ENCODE peak calls at places on chromosome 10, in six cellular contexts. I, F, C, Y, D and B are unnamed samples.

GRCh38 chr10:71285180-71285545 is 33.9 kb upstream of the SLC29A3 start:
- DNase-seq in I (peak; percentile 62), F (no peak), C (no peak), Y (peak; percentile 26), D (peak; percentile 23), B (no peak)

GRCh38 chr10:86535057-86535882 is 13.7 kb upstream of the WAPL start:
- DNase-seq in I (peak; percentile 95), F (peak; percentile 51), C (peak; percentile 91), Y (peak; percentile 41), D (peak; percentile 31), B (no peak)

GRCh38 chr10:2619472-2619871 is 447.9 kb upstream of the PFKP start:
- DNase-seq in I (no peak), F (no peak), C (no peak), Y (no peak), D (no peak), B (no peak)

GRCh38 chr10:126940670-126941069 is 35.4 kb downstream of the DOCK1 start:
- DNase-seq in I (no peak), F (no peak), C (no peak), Y (no peak), D (no peak), B (no peak)

GRCh38 chr10:50216894-50217293 is 34.4 kb downstream of the ASAH2 start:
- DNase-seq in I (no peak), F (no peak), C (no peak), Y (no peak), D (no peak), B (no peak)

GRCh38 chr10:132851451-132851850 is 65.5 kb upstream of the NKX6-2 start:
- DNase-seq in I (no peak), F (no peak), C (no peak), Y (no peak), D (no peak), B (no peak)

GRCh38 chr10:132297521-132297920 is 10.2 kb downstream of the STK32C start:
- DNase-seq in I (no peak), F (no peak), C (no peak), Y (no peak), D (no peak), B (no peak)

GRCh38 chr10:106931159-106931852 is 233.2 kb downstream of the SORCS1 start:
- DNase-seq in I (no peak), F (peak; percentile 24), C (no peak), Y (no peak), D (peak; percentile 11), B (no peak)

GRCh38 chr10:101130984-101131961 is at the start of gene TLX1:
- DNase-seq in I (peak; percentile 70), F (no peak), C (no peak), Y (peak; percentile 23), D (no peak), B (no peak)

GRCh38 chr10:45403151-45403550 is 29.1 kb downstream of the ALOX5 start:
- DNase-seq in I (no peak), F (no peak), C (no peak), Y (no peak), D (no peak), B (no peak)

GRCh38 chr10:93080350-93081046 is 6.8 kb downstream of the CYP26A1 start:
- DNase-seq in I (peak; percentile 58), F (no peak), C (peak; percentile 60), Y (no peak), D (peak; percentile 54), B (no peak)

GRCh38 chr10:133159611-133159949 is 439 bp upstream of the KNDC1 start:
- DNase-seq in I (no peak), F (no peak), C (no peak), Y (no peak), D (no peak), B (peak; percentile 20)

GRCh38 chr10:30420266-30420665 is 13.7 kb upstream of the MAP3K8 start:
- DNase-seq in I (no peak), F (no peak), C (no peak), Y (peak; percentile 46), D (no peak), B (no peak)

GRCh38 chr10:118925404-118925803 is 104.1 kb upstream of the NANOS1 start:
- DNase-seq in I (no peak), F (no peak), C (no peak), Y (no peak), D (no peak), B (no peak)

GRCh38 chr10:510415-510881 is 179.0 kb downstream of the DIP2C start:
- DNase-seq in I (no peak), F (no peak), C (no peak), Y (no peak), D (no peak), B (no peak)

GRCh38 chr10:23191764-23192395 is at the start of gene PTF1A:
- DNase-seq in I (peak; percentile 88), F (no peak), C (no peak), Y (no peak), D (no peak), B (no peak)

GRCh38 chr10:45444976-45445898 is 71.2 kb downstream of the ALOX5 start:
- DNase-seq in I (peak; percentile 90), F (no peak), C (no peak), Y (no peak), D (no peak), B (no peak)

GRCh38 chr10:1056326-1057105 is at the start of gene WDR37:
- DNase-seq in I (peak; percentile 87), F (peak; percentile 82), C (peak; percentile 88), Y (peak; percentile 94), D (peak; percentile 77), B (peak; percentile 81)

GRCh38 chr10:2813277-2813676 is 254.1 kb upstream of the PFKP start:
- DNase-seq in I (no peak), F (no peak), C (no peak), Y (no peak), D (no peak), B (no peak)

GRCh38 chr10:43785252-43785651 is 136.6 kb upstream of the ZNF32 start:
- DNase-seq in I (peak; percentile 52), F (no peak), C (no peak), Y (no peak), D (no peak), B (no peak)
- TF ChIP-seq CTCF in I (peak; percentile 66), F (no peak), C (peak; percentile 11), Y (no peak), D (no peak), B (no peak)

DNA sequence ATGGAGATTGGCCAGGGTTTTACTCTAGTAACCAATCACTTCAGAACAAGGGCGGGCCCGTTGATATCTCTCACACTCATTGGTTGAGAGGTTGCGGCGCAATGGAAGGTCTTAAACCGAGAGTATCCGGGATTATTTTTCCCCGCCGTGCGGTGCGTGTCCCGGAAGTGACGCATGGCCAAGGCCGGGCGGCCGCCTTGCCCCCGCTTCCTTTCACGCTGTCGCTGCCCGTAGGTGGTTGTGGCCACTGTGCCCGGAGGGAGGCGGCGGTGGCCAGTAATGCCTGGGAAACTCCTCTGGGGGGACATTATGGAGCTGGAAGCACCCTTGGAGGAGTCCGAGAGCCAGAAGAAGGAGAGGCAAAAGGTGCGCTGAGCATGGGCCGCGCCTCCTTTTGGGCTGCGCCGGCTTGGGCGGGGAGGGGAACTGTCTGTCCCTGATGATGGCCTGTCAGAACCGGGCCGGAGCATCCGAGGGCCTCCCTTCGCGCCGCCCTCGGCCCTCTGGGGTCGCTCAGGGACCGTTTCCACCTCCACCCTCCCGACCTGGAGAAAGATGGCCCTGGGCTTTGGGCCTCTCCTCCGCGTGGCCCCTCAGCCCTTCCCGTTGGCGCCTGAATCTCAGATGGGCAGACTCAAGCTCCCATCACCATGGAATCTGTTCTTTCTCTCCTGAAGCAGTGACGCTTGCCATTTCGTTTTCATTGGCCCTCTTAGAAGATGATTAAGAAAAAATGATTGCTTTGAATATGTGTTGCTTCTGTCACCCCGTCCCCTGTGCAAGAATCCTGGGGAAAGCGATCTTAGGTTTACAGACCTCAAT is at the start of gene DDX50:
- DNase-seq in I (peak; percentile 98), F (peak; percentile 99), C (peak; percentile 97), Y (peak; percentile 92), D (peak; percentile 99), B (peak; percentile 97)
- TF ChIP-seq CTCF in I (peak; percentile 47), F (peak; percentile 51), C (peak; percentile 29), Y (no peak), D (peak; percentile 12), B (no peak)

GRCh38 chr10:77586719-77587423 is 50.7 kb downstream of the KCNMA1 start:
- DNase-seq in I (no peak), F (peak; percentile 79), C (peak; percentile 70), Y (no peak), D (peak; percentile 27), B (no peak)
- TF ChIP-seq CTCF in I (no peak), F (peak; percentile 14), C (no peak), Y (no peak), D (no peak), B (no peak)

GRCh38 chr10:124728071-124728829 is 15.9 kb downstream of the FAM53B start:
- DNase-seq in I (no peak), F (no peak), C (no peak), Y (peak; percentile 23), D (no peak), B (no peak)
- TF ChIP-seq CTCF in I (no peak), F (no peak), C (no peak), Y (no peak), D (no peak), B (no peak)

GRCh38 chr10:84739641-84740040 is 411.3 kb downstream of the CCSER2 start:
- DNase-seq in I (no peak), F (no peak), C (no peak), Y (no peak), D (no peak), B (no peak)

GRCh38 chr10:84743483-84743882 is 415.1 kb downstream of the CCSER2 start:
- DNase-seq in I (no peak), F (no peak), C (no peak), Y (no peak), D (no peak), B (no peak)
- TF ChIP-seq CTCF in I (no peak), F (no peak), C (peak; percentile 37), Y (no peak), D (no peak), B (no peak)